ENCODE peak calls at places on chromosomes 4 and X, in four cellular contexts. M is SJSA1, P is NCI-H2029 treated with DMSO at 0.1 percent for 48 hours, H is H9. Z is an unnamed sample.

GRCh38 chr4:137861682-137862081 is 329.4 kb upstream of the PCDH18 start:
- DNase-seq in M (no peak), P (no peak), H (no peak), Z (peak)

GRCh38 chrX:150506486-150506885 is 61.9 kb upstream of the MTM1 start:
- DNase-seq in M (no peak), P (peak), H (peak), Z (no peak)

GRCh38 chr4:85761803-85762202 is 286.9 kb downstream of the ARHGAP24 start:
- DNase-seq in M (no peak), P (no peak), H (no peak), Z (no peak)

GRCh38 chr4:7435411-7436095 is 823 bp upstream of the PSAPL1 start:
- DNase-seq in M (no peak), P (no peak), H (no peak), Z (no peak)

GRCh38 chrX:132631579-132632232 is 142.9 kb upstream of the MBNL3 start:
- DNase-seq in M (peak), P (no peak), H (no peak), Z (peak)

GRCh38 chrX:130082244-130083106 is 27.8 kb downstream of the ELF4 start:
- DNase-seq in M (peak), P (no peak), H (no peak), Z (no peak)

GRCh38 chrX:18886005-18886343 is 97.9 kb downstream of the PHKA2 start:
- DNase-seq in M (peak), P (no peak), H (no peak), Z (no peak)

GRCh38 chr4:169132561-169133305 is 122.7 kb upstream of the CBR4 start:
- DNase-seq in M (no peak), P (no peak), H (no peak), Z (no peak)

Z was measured in neural progenitor cell.